ENCODE peak calls at places on chromosomes 5 and 9, in nine cellular contexts. One of them, this sample, is unnamed. For H3K9me3, the result is how much of the 10 kb centered on the place peaks cover.

GRCh38 chr9:36217256-36217968 is 26.7 kb downstream of the CLTA start:
- DNase-seq in left ventricle myocardium inferior: no peak
- DNase-seq in IMR-90: no peak
- DNase-seq in effector memory CD4-positive, alpha-beta T cell: no peak
- DNase-seq in PC-3: no peak
- DNase-seq in fibroblast of lung: no peak
- DNase-seq in transverse colon: no peak
- DNase-seq in OCI-LY7: no peak
- DNase-seq in hepatocyte: no peak
- DNase-seq in this sample: no peak

GRCh38 chr9:100602302-100602930 is 24.5 kb downstream of the CAVIN4 start:
- DNase-seq in left ventricle myocardium inferior: no peak
- DNase-seq in IMR-90: peak
- DNase-seq in effector memory CD4-positive, alpha-beta T cell: no peak
- DNase-seq in PC-3: peak
- DNase-seq in fibroblast of lung: peak
- DNase-seq in transverse colon: no peak
- DNase-seq in OCI-LY7: peak
- DNase-seq in hepatocyte: peak
- DNase-seq in this sample: peak

GRCh38 chr5:143177263-143177994 is 226.1 kb downstream of the NR3C1 start:
- DNase-seq in left ventricle myocardium inferior: no peak
- DNase-seq in IMR-90: peak
- DNase-seq in effector memory CD4-positive, alpha-beta T cell: no peak
- DNase-seq in PC-3: peak
- DNase-seq in fibroblast of lung: peak
- DNase-seq in transverse colon: no peak
- DNase-seq in OCI-LY7: no peak
- DNase-seq in hepatocyte: peak
- DNase-seq in this sample: no peak

GRCh38 chr5:135441256-135441915 is 5.8 kb downstream of the DCANP1 start:
- DNase-seq in left ventricle myocardium inferior: no peak
- DNase-seq in IMR-90: no peak
- DNase-seq in effector memory CD4-positive, alpha-beta T cell: no peak
- DNase-seq in PC-3: no peak
- DNase-seq in fibroblast of lung: no peak
- DNase-seq in transverse colon: no peak
- DNase-seq in OCI-LY7: no peak
- DNase-seq in hepatocyte: no peak
- DNase-seq in this sample: no peak

GRCh38 chr5:32342656-32343055 is 29.9 kb upstream of the MTMR12 start:
- DNase-seq in left ventricle myocardium inferior: no peak
- DNase-seq in IMR-90: no peak
- DNase-seq in effector memory CD4-positive, alpha-beta T cell: no peak
- DNase-seq in PC-3: no peak
- DNase-seq in fibroblast of lung: no peak
- DNase-seq in transverse colon: no peak
- DNase-seq in OCI-LY7: no peak
- DNase-seq in hepatocyte: no peak
- DNase-seq in this sample: no peak

GRCh38 chr9:96136992-96137665 is 164.8 kb downstream of the HSD17B3 start:
- DNase-seq in left ventricle myocardium inferior: no peak
- DNase-seq in IMR-90: peak
- DNase-seq in effector memory CD4-positive, alpha-beta T cell: no peak
- DNase-seq in PC-3: no peak
- DNase-seq in fibroblast of lung: peak
- DNase-seq in transverse colon: peak
- DNase-seq in OCI-LY7: peak
- DNase-seq in hepatocyte: peak
- DNase-seq in this sample: peak

GRCh38 chr5:53560028-53560427 is 411 bp upstream of the NDUFS4 start:
- DNase-seq in left ventricle myocardium inferior: no peak
- DNase-seq in IMR-90: no peak
- DNase-seq in effector memory CD4-positive, alpha-beta T cell: no peak
- DNase-seq in PC-3: peak
- DNase-seq in fibroblast of lung: no peak
- DNase-seq in transverse colon: no peak
- DNase-seq in OCI-LY7: peak
- DNase-seq in hepatocyte: no peak
- DNase-seq in this sample: no peak

GRCh38 chr5:168390491-168390890 is 95.8 kb upstream of the RARS1 start:
- DNase-seq in left ventricle myocardium inferior: no peak
- DNase-seq in IMR-90: no peak
- DNase-seq in effector memory CD4-positive, alpha-beta T cell: no peak
- DNase-seq in PC-3: peak
- DNase-seq in fibroblast of lung: no peak
- DNase-seq in transverse colon: no peak
- DNase-seq in OCI-LY7: no peak
- DNase-seq in hepatocyte: no peak
- DNase-seq in this sample: no peak

GRCh38 chr5:1558945-1559344 is 35.2 kb upstream of the LPCAT1 start:
- DNase-seq in left ventricle myocardium inferior: no peak
- DNase-seq in IMR-90: no peak
- DNase-seq in effector memory CD4-positive, alpha-beta T cell: no peak
- DNase-seq in PC-3: no peak
- DNase-seq in fibroblast of lung: no peak
- DNase-seq in transverse colon: no peak
- DNase-seq in OCI-LY7: no peak
- DNase-seq in hepatocyte: no peak
- DNase-seq in this sample: no peak

GRCh38 chr5:146048994-146049703 is 56.2 kb downstream of the PLAC8L1 start:
- DNase-seq in left ventricle myocardium inferior: no peak
- DNase-seq in IMR-90: peak
- DNase-seq in effector memory CD4-positive, alpha-beta T cell: no peak
- DNase-seq in PC-3: peak
- DNase-seq in fibroblast of lung: peak
- DNase-seq in transverse colon: peak
- DNase-seq in OCI-LY7: peak
- DNase-seq in hepatocyte: peak
- DNase-seq in this sample: peak

GRCh38 chr5:3893975-3894374 is 298.3 kb downstream of the IRX1 start:
- DNase-seq in left ventricle myocardium inferior: no peak
- DNase-seq in IMR-90: no peak
- DNase-seq in effector memory CD4-positive, alpha-beta T cell: no peak
- DNase-seq in PC-3: no peak
- DNase-seq in fibroblast of lung: no peak
- DNase-seq in transverse colon: no peak
- DNase-seq in OCI-LY7: no peak
- DNase-seq in hepatocyte: no peak
- DNase-seq in this sample: no peak

GRCh38 chr5:3888290-3888689 is 292.7 kb downstream of the IRX1 start:
- DNase-seq in left ventricle myocardium inferior: no peak
- DNase-seq in IMR-90: no peak
- DNase-seq in effector memory CD4-positive, alpha-beta T cell: no peak
- DNase-seq in PC-3: no peak
- DNase-seq in fibroblast of lung: no peak
- DNase-seq in transverse colon: no peak
- DNase-seq in OCI-LY7: no peak
- DNase-seq in hepatocyte: no peak
- DNase-seq in this sample: no peak

GRCh38 chr5:3896098-3896497 is 300.5 kb downstream of the IRX1 start:
- DNase-seq in left ventricle myocardium inferior: no peak
- DNase-seq in IMR-90: no peak
- DNase-seq in effector memory CD4-positive, alpha-beta T cell: no peak
- DNase-seq in PC-3: no peak
- DNase-seq in fibroblast of lung: no peak
- DNase-seq in transverse colon: no peak
- DNase-seq in OCI-LY7: no peak
- DNase-seq in hepatocyte: no peak
- DNase-seq in this sample: no peak

GRCh38 chr5:3891118-3891517 is 295.5 kb downstream of the IRX1 start:
- DNase-seq in left ventricle myocardium inferior: no peak
- DNase-seq in IMR-90: no peak
- DNase-seq in effector memory CD4-positive, alpha-beta T cell: no peak
- DNase-seq in PC-3: no peak
- DNase-seq in fibroblast of lung: no peak
- DNase-seq in transverse colon: no peak
- DNase-seq in OCI-LY7: no peak
- DNase-seq in hepatocyte: no peak
- DNase-seq in this sample: no peak

DNA sequence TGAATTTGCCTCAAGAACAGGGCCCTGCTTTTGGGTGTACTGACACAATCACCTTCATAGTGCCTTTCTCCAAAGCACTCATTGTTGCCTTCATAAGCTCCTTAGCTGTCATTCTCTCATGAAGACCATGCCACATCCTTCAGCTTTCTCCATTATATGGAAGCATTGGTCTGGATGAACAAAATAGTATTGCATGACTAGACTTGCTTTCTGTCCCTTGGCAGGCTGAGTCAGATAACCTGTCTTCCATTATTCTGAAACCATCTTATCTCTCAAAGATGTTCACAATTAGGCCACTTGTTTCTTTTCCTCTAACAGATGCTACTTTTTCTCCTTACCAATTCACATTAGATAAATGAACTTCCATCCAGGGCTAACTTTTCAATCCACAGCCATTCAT is 297.9 kb downstream of the IRX1 start:
- DNase-seq in left ventricle myocardium inferior: no peak
- DNase-seq in IMR-90: no peak
- DNase-seq in effector memory CD4-positive, alpha-beta T cell: no peak
- DNase-seq in PC-3: no peak
- DNase-seq in fibroblast of lung: no peak
- DNase-seq in transverse colon: no peak
- DNase-seq in OCI-LY7: no peak
- DNase-seq in hepatocyte: no peak
- DNase-seq in this sample: no peak
- H3K27ac ChIP-seq in left ventricle myocardium inferior: no peak
- H3K27ac ChIP-seq in IMR-90: no peak
- H3K27ac ChIP-seq in effector memory CD4-positive, alpha-beta T cell: no peak
- H3K27ac ChIP-seq in PC-3: no peak
- H3K27ac ChIP-seq in fibroblast of lung: no peak
- H3K27ac ChIP-seq in transverse colon: no peak
- H3K27ac ChIP-seq in OCI-LY7: no peak
- H3K27ac ChIP-seq in hepatocyte: no peak
- H3K27ac ChIP-seq in this sample: no peak

GRCh38 chr9:112366591-112366990 is 13.3 kb upstream of the HSDL2 start:
- DNase-seq in left ventricle myocardium inferior: no peak
- DNase-seq in IMR-90: no peak
- DNase-seq in effector memory CD4-positive, alpha-beta T cell: no peak
- DNase-seq in PC-3: no peak
- DNase-seq in fibroblast of lung: no peak
- DNase-seq in transverse colon: no peak
- DNase-seq in OCI-LY7: no peak
- DNase-seq in hepatocyte: no peak
- DNase-seq in this sample: no peak

GRCh38 chr9:112375361-112375760 is 4.5 kb upstream of the HSDL2 start:
- DNase-seq in left ventricle myocardium inferior: no peak
- DNase-seq in IMR-90: no peak
- DNase-seq in effector memory CD4-positive, alpha-beta T cell: no peak
- DNase-seq in PC-3: no peak
- DNase-seq in fibroblast of lung: no peak
- DNase-seq in transverse colon: no peak
- DNase-seq in OCI-LY7: no peak
- DNase-seq in hepatocyte: no peak
- DNase-seq in this sample: no peak

GRCh38 chr9:112371060-112371459 is 8.8 kb upstream of the HSDL2 start:
- DNase-seq in left ventricle myocardium inferior: no peak
- DNase-seq in IMR-90: no peak
- DNase-seq in effector memory CD4-positive, alpha-beta T cell: no peak
- DNase-seq in PC-3: peak
- DNase-seq in fibroblast of lung: no peak
- DNase-seq in transverse colon: no peak
- DNase-seq in OCI-LY7: no peak
- DNase-seq in hepatocyte: no peak
- DNase-seq in this sample: no peak

GRCh38 chr9:112367465-112367864 is 12.4 kb upstream of the HSDL2 start:
- DNase-seq in left ventricle myocardium inferior: no peak
- DNase-seq in IMR-90: no peak
- DNase-seq in effector memory CD4-positive, alpha-beta T cell: no peak
- DNase-seq in PC-3: no peak
- DNase-seq in fibroblast of lung: no peak
- DNase-seq in transverse colon: no peak
- DNase-seq in OCI-LY7: no peak
- DNase-seq in hepatocyte: no peak
- DNase-seq in this sample: no peak

GRCh38 chr9:112369817-112370216 is 10.1 kb upstream of the HSDL2 start:
- DNase-seq in left ventricle myocardium inferior: no peak
- DNase-seq in IMR-90: no peak
- DNase-seq in effector memory CD4-positive, alpha-beta T cell: no peak
- DNase-seq in PC-3: no peak
- DNase-seq in fibroblast of lung: no peak
- DNase-seq in transverse colon: no peak
- DNase-seq in OCI-LY7: no peak
- DNase-seq in hepatocyte: no peak
- DNase-seq in this sample: no peak
- H3K9me3 ChIP-seq in left ventricle myocardium inferior: under half
- H3K9me3 ChIP-seq in IMR-90: under half
- H3K9me3 ChIP-seq in effector memory CD4-positive, alpha-beta T cell: under half
- H3K9me3 ChIP-seq in PC-3: under half
- H3K9me3 ChIP-seq in fibroblast of lung: under half
- H3K9me3 ChIP-seq in transverse colon: under half
- H3K9me3 ChIP-seq in OCI-LY7: under half
- H3K9me3 ChIP-seq in hepatocyte: under half
- H3K9me3 ChIP-seq in this sample: under half

GRCh38 chr9:136899196-136899595 is 12.9 kb downstream of the TRAF2 start:
- DNase-seq in left ventricle myocardium inferior: no peak
- DNase-seq in IMR-90: no peak
- DNase-seq in effector memory CD4-positive, alpha-beta T cell: no peak
- DNase-seq in PC-3: no peak
- DNase-seq in fibroblast of lung: no peak
- DNase-seq in transverse colon: peak
- DNase-seq in OCI-LY7: no peak
- DNase-seq in hepatocyte: no peak
- DNase-seq in this sample: peak

GRCh38 chr9:136901516-136902258 is 15.4 kb downstream of the TRAF2 start:
- DNase-seq in left ventricle myocardium inferior: no peak
- DNase-seq in IMR-90: peak
- DNase-seq in effector memory CD4-positive, alpha-beta T cell: peak
- DNase-seq in PC-3: peak
- DNase-seq in fibroblast of lung: no peak
- DNase-seq in transverse colon: peak
- DNase-seq in OCI-LY7: no peak
- DNase-seq in hepatocyte: peak
- DNase-seq in this sample: peak

GRCh38 chr9:136900988-136901515 is 14.7 kb downstream of the TRAF2 start:
- DNase-seq in left ventricle myocardium inferior: no peak
- DNase-seq in IMR-90: no peak
- DNase-seq in effector memory CD4-positive, alpha-beta T cell: no peak
- DNase-seq in PC-3: no peak
- DNase-seq in fibroblast of lung: no peak
- DNase-seq in transverse colon: no peak
- DNase-seq in OCI-LY7: no peak
- DNase-seq in hepatocyte: no peak
- DNase-seq in this sample: no peak

GRCh38 chr9:136902259-136902821 is 16.0 kb downstream of the TRAF2 start:
- DNase-seq in left ventricle myocardium inferior: peak
- DNase-seq in IMR-90: peak
- DNase-seq in effector memory CD4-positive, alpha-beta T cell: peak
- DNase-seq in PC-3: peak
- DNase-seq in fibroblast of lung: no peak
- DNase-seq in transverse colon: peak
- DNase-seq in OCI-LY7: no peak
- DNase-seq in hepatocyte: peak
- DNase-seq in this sample: peak

GRCh38 chr9:136900556-136900955 is 14.2 kb downstream of the TRAF2 start:
- DNase-seq in left ventricle myocardium inferior: no peak
- DNase-seq in IMR-90: no peak
- DNase-seq in effector memory CD4-positive, alpha-beta T cell: no peak
- DNase-seq in PC-3: no peak
- DNase-seq in fibroblast of lung: no peak
- DNase-seq in transverse colon: no peak
- DNase-seq in OCI-LY7: no peak
- DNase-seq in hepatocyte: no peak
- DNase-seq in this sample: no peak
- H3K27ac ChIP-seq in left ventricle myocardium inferior: peak
- H3K27ac ChIP-seq in IMR-90: no peak
- H3K27ac ChIP-seq in effector memory CD4-positive, alpha-beta T cell: peak
- H3K27ac ChIP-seq in PC-3: peak
- H3K27ac ChIP-seq in fibroblast of lung: no peak
- H3K27ac ChIP-seq in transverse colon: peak
- H3K27ac ChIP-seq in OCI-LY7: no peak
- H3K27ac ChIP-seq in hepatocyte: no peak
- H3K27ac ChIP-seq in this sample: peak

GRCh38 chr9:71612889-71613288 is 155.4 kb downstream of the CEMIP2 start:
- DNase-seq in left ventricle myocardium inferior: no peak
- DNase-seq in IMR-90: no peak
- DNase-seq in effector memory CD4-positive, alpha-beta T cell: no peak
- DNase-seq in PC-3: no peak
- DNase-seq in fibroblast of lung: no peak
- DNase-seq in transverse colon: no peak
- DNase-seq in OCI-LY7: no peak
- DNase-seq in hepatocyte: no peak
- DNase-seq in this sample: no peak
- H3K9me3 ChIP-seq in left ventricle myocardium inferior: under half
- H3K9me3 ChIP-seq in IMR-90: under half
- H3K9me3 ChIP-seq in effector memory CD4-positive, alpha-beta T cell: under half
- H3K9me3 ChIP-seq in PC-3: under half
- H3K9me3 ChIP-seq in fibroblast of lung: under half
- H3K9me3 ChIP-seq in transverse colon: under half
- H3K9me3 ChIP-seq in OCI-LY7: under half
- H3K9me3 ChIP-seq in hepatocyte: under half
- H3K9me3 ChIP-seq in this sample: under half